ENCODE peak calls at places on chromosomes 1 and 21, in ten cellular contexts. W is breast epithelium; X is CD8-positive, alpha-beta T cell; P is kidney; Q is epithelial cell of esophagus; V is kidney epithelial cell; K is endothelial cell of umbilical vein; Y is BJ; N is NT2/D1; E is cardiac fibroblast. R is an unnamed sample.

GRCh38 chr1:48229309-48229708 is 6.8 kb downstream of the SLC5A9 start:
- DNase-seq in W (no peak), X (no peak), P (no peak), Q (no peak), V (no peak), K (no peak), Y (no peak), N (no peak), E (no peak), R (no peak)

GRCh38 chr21:44766818-44767354 is 34.7 kb downstream of the UBE2G2 start:
- DNase-seq in W (no peak), X (no peak), P (no peak), Q (no peak), V (no peak), K (no peak), Y (no peak), N (no peak), E (no peak), R (no peak)

GRCh38 chr1:44645466-44646244 is 28.6 kb downstream of the TMEM53 start:
- DNase-seq in W (no peak), X (no peak), P (no peak), Q (no peak), V (no peak), K (no peak), Y (no peak), N (no peak), E (peak), R (peak)

GRCh38 chr1:9212735-9213134 is 21.8 kb upstream of the H6PD start:
- DNase-seq in W (no peak), X (no peak), P (no peak), Q (no peak), V (no peak), K (no peak), Y (no peak), N (no peak), E (no peak), R (no peak)

GRCh38 chr1:219467524-219467923 is 145.4 kb downstream of the ZC3H11B start:
- DNase-seq in W (no peak), X (no peak), P (no peak), Q (no peak), V (no peak), K (no peak), Y (no peak), N (no peak), E (no peak), R (no peak)

GRCh38 chr1:211281322-211282022 is 22.3 kb downstream of the RCOR3 start:
- DNase-seq in W (no peak), X (no peak), P (no peak), Q (no peak), V (peak), K (no peak), Y (no peak), N (no peak), E (peak), R (no peak)

GRCh38 chr1:112393634-112393976 is 2.4 kb upstream of the CTTNBP2NL start:
- DNase-seq in W (no peak), X (no peak), P (no peak), Q (peak), V (no peak), K (peak), Y (no peak), N (no peak), E (peak), R (peak)

GRCh38 chr1:226530591-226530990 is 18.0 kb upstream of the STUM start:
- DNase-seq in W (no peak), X (no peak), P (no peak), Q (no peak), V (no peak), K (no peak), Y (no peak), N (no peak), E (no peak), R (no peak)

GRCh38 chr1:65997693-65998092 is 205.0 kb downstream of the PDE4B start:
- DNase-seq in W (no peak), X (no peak), P (no peak), Q (no peak), V (no peak), K (no peak), Y (no peak), N (no peak), E (no peak), R (no peak)

GRCh38 chr1:50994997-50995396 is 25.0 kb downstream of the CDKN2C start:
- DNase-seq in W (no peak), X (no peak), P (no peak), Q (no peak), V (no peak), K (no peak), Y (no peak), N (no peak), E (no peak), R (no peak)

GRCh38 chr1:201696217-201696761 is 132.7 kb upstream of the IPO9 start:
- DNase-seq in W (peak), X (no peak), P (no peak), Q (peak), V (no peak), K (no peak), Y (peak), N (no peak), E (peak), R (peak)

GRCh38 chr1:155062151-155062686 is 1.3 kb upstream of the EFNA4 start:
- DNase-seq in W (no peak), X (no peak), P (peak), Q (no peak), V (no peak), K (no peak), Y (no peak), N (no peak), E (no peak), R (no peak)

GRCh38 chr21:17466166-17466565 is 46.7 kb upstream of the CXADR start:
- DNase-seq in W (no peak), X (no peak), P (no peak), Q (peak), V (no peak), K (no peak), Y (no peak), N (no peak), E (peak), R (peak)

GRCh38 chr1:180680558-180681144 is 48.8 kb downstream of the XPR1 start:
- DNase-seq in W (no peak), X (no peak), P (no peak), Q (peak), V (no peak), K (no peak), Y (no peak), N (no peak), E (peak), R (no peak)

GRCh38 chr1:65165269-65166002 is 17.4 kb downstream of the AK4 start:
- DNase-seq in W (no peak), X (no peak), P (no peak), Q (no peak), V (no peak), K (no peak), Y (no peak), N (no peak), E (no peak), R (no peak)

DNA sequence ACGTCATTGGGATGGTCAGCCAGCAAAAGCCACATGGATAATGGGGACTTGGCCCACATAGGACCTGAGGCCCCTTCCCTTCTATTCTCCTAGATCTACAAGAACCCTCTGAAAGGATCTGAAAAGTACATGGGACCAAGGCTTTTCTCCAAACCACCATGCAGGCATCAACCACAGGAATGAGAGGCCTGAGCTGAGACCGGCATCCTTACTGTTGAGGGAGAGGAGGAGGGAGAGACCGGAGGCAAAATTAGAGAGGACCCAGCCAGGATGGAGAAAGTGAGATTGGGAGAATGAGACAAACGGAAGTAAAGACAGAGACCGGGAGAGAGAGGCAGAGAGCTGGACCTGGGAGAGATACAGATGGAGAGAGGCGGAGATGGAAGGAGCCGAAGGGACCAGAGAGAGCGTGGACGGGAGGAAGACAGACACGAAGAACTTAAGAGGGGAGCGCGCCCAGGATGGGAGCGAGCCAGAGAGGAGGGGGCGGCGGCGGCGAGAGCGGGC is 281.6 kb downstream of the RRAGC start:
- DNase-seq in W (no peak), X (no peak), P (no peak), Q (no peak), V (no peak), K (no peak), Y (no peak), N (no peak), E (no peak), R (no peak)
- H3K4me3 ChIP-seq in W (no peak), X (no peak), P (no peak), Q (no peak), V (no peak), K (no peak), Y (no peak), N (peak), E (no peak), R (no peak)

GRCh38 chr1:227944931-227945890 is 2.5 kb downstream of the WNT9A start:
- DNase-seq in W (no peak), X (no peak), P (peak), Q (no peak), V (no peak), K (no peak), Y (no peak), N (no peak), E (no peak), R (peak)
- H3K4me3 ChIP-seq in W (no peak), X (no peak), P (no peak), Q (no peak), V (no peak), K (no peak), Y (no peak), N (no peak), E (no peak), R (peak)

GRCh38 chr1:1419812-1420653 is 1.0 kb downstream of the ANKRD65 start:
- DNase-seq in W (no peak), X (peak), P (peak), Q (no peak), V (no peak), K (no peak), Y (no peak), N (no peak), E (no peak), R (no peak)

GRCh38 chr1:1419363-1419811 is 1.7 kb downstream of the ANKRD65 start:
- DNase-seq in W (no peak), X (no peak), P (peak), Q (no peak), V (no peak), K (no peak), Y (no peak), N (no peak), E (no peak), R (no peak)

GRCh38 chr1:1421147-1421906 is at the start of gene ANKRD65:
- DNase-seq in W (peak), X (no peak), P (peak), Q (peak), V (no peak), K (no peak), Y (no peak), N (no peak), E (no peak), R (no peak)

GRCh38 chr1:1421907-1422464 is 910 bp upstream of the ANKRD65 start:
- DNase-seq in W (no peak), X (no peak), P (peak), Q (no peak), V (no peak), K (no peak), Y (no peak), N (no peak), E (no peak), R (no peak)

DNA sequence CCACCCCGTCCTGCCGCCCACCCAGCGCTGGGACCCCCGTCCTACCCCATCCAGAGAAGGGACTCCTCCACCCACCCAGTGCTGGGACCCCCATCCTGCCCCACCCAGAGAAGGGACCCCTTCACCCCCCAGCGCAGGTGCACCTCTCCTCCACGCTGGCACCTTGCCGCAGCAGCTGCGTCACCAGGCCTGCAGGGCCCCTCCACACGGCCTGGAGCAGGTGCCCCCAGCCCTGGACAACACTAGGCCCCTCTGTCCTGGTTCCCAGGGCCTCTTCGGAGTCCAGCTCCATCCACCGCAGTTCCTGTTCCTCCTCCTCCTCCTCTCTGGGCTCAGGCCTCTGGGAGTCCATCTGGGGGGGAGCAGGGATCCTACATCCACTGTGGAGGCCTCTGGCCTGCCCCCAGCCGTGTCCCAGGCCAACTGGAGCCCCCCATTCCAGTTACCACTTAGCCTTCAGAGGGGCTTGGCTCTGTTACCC is 382 bp downstream of the ANKRD65 start:
- DNase-seq in W (no peak), X (no peak), P (peak), Q (no peak), V (no peak), K (no peak), Y (no peak), N (no peak), E (no peak), R (no peak)
- H3K4me3 ChIP-seq in W (peak), X (no peak), P (no peak), Q (peak), V (no peak), K (no peak), Y (no peak), N (no peak), E (no peak), R (no peak)

DNA sequence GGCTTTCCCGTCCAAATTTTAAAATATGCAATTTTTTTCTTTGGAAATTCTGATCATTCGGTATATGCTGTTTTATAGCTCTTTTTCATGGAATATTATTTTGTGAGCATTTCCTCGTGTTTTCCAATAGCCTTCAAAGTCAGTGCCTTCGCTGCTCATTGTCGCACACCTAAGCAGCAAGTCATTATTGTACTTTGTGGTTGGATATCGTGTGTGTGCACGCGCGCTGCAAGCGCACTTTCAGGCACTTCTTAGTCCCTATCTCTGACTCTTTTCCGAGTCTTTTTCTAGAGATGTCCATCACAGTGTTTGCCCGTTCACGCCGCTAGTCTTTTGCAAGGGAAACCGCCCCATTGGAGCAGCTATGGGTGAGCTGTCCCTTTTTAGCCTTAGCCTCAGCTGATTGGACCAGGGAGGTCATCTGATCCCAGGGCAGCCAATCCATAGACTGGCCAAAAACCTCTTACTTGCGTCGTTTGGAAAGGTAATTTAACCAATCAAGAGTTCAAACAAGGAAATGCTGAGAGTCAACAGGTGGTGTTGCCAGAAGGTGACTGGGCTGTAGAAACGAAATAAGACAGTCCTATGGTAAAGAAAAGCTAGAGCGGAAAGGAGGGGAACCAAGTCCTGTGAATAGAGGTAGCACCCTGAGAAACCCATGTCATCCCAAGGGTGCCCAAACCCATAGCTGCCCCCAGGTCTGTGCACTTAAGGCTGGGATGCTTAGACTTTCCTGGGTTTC is 710 bp upstream of the HYI start:
- DNase-seq in W (peak), X (peak), P (peak), Q (peak), V (peak), K (peak), Y (peak), N (peak), E (peak), R (peak)
- H3K4me3 ChIP-seq in W (peak), X (peak), P (peak), Q (peak), V (peak), K (peak), Y (peak), N (peak), E (peak), R (peak)